ENCODE peak calls at places on chromosomes 1 and 21, in nine cellular contexts. H is DND-41, I is PC-3, W is aorta, U is left ventricle myocardium inferior, D is lung, G is breast epithelium, Z is adrenal gland, O is Peyer's patch. Y is an unnamed sample. For H3K36me3 and H3K4me1, the result is how much of the 10 kb centered on the place peaks cover.

GRCh38 chr1:165619647-165620151 is 11.3 kb upstream of the MGST3 start:
- DNase-seq in W (no peak), Z (no peak), O (no peak), H (no peak), D (no peak), I (no peak), G (no peak), U (no peak), Y (no peak)

GRCh38 chr1:167503626-167504458 is 14.5 kb downstream of the CD247 start:
- DNase-seq in I (no peak), G (no peak), D (no peak), H (no peak), Z (no peak), U (no peak), W (no peak), O (no peak), Y (no peak)

GRCh38 chr1:224329842-224330753 is at the start of gene NVL:
- DNase-seq in W (peak), O (peak), H (peak), Z (peak), D (peak), G (peak), I (peak), U (peak), Y (peak)

GRCh38 chr1:204706838-204707509 is 21.4 kb upstream of the LRRN2 start:
- DNase-seq in G (no peak), U (no peak), H (no peak), Z (no peak), O (no peak), D (no peak), W (no peak), I (no peak), Y (no peak)

GRCh38 chr1:31623365-31623764 is 5.9 kb downstream of the HCRTR1 start:
- DNase-seq in G (no peak), W (no peak), O (no peak), Z (peak), I (no peak), U (no peak), D (no peak), H (no peak), Y (no peak)

GRCh38 chr1:42845193-42845592 is 1.2 kb upstream of the ZNF691 start:
- DNase-seq in I (no peak), U (no peak), D (no peak), G (no peak), O (no peak), Z (no peak), W (no peak), H (no peak), Y (no peak)

GRCh38 chr21:14690886-14691285 is 144.8 kb upstream of the SAMSN1 start:
- DNase-seq in H (no peak), D (no peak), I (peak), G (no peak), O (no peak), U (no peak), Z (no peak), W (no peak), Y (no peak)

GRCh38 chr1:84884671-84885389 is 8.2 kb downstream of the LPAR3 start:
- DNase-seq in I (peak), U (no peak), G (no peak), O (no peak), W (no peak), D (no peak), H (no peak), Z (no peak), Y (no peak)

GRCh38 chr1:8671313-8671917 is 146.0 kb downstream of the RERE start:
- DNase-seq in O (no peak), H (no peak), Z (peak), G (no peak), U (no peak), W (no peak), D (no peak), I (peak), Y (no peak)

GRCh38 chr1:94713472-94714141 is 106.5 kb upstream of the SLC44A3 start:
- DNase-seq in I (peak), H (no peak), W (peak), D (peak), Z (peak), U (peak), O (peak), G (peak), Y (peak)

GRCh38 chr1:220113136-220113695 is 19.3 kb downstream of the IARS2 start:
- DNase-seq in W (no peak), Z (no peak), D (no peak), U (no peak), I (peak), O (no peak), H (no peak), G (no peak), Y (no peak)

GRCh38 chr1:109307363-109308021 is 681 bp upstream of the MYBPHL start:
- DNase-seq in U (peak), W (no peak), Z (peak), I (no peak), O (peak), D (peak), H (no peak), G (no peak), Y (no peak)

GRCh38 chr1:29259802-29260441 is 23.6 kb downstream of the PTPRU start:
- DNase-seq in Z (peak), O (peak), U (peak), H (peak), G (no peak), W (no peak), D (no peak), I (no peak), Y (peak)

GRCh38 chr1:209929751-209930150 is 8.3 kb upstream of the SYT14 start:
- DNase-seq in G (no peak), Z (no peak), H (no peak), D (no peak), W (no peak), O (no peak), U (no peak), I (no peak), Y (no peak)

GRCh38 chr21:29812947-29813346 is 126.8 kb downstream of the GRIK1 start:
- DNase-seq in I (no peak), G (no peak), Z (no peak), O (no peak), W (no peak), U (no peak), D (no peak), H (no peak), Y (no peak)

GRCh38 chr1:14599787-14600186 is 1.3 kb downstream of the KAZN start:
- DNase-seq in H (peak), O (no peak), Z (no peak), I (no peak), G (no peak), D (no peak), W (no peak), U (no peak), Y (no peak)

GRCh38 chr1:92804721-92805169 is 19.8 kb upstream of the EVI5 start:
- DNase-seq in G (no peak), W (peak), D (peak), U (peak), H (no peak), I (peak), Z (peak), O (peak), Y (peak)

GRCh38 chr1:68361511-68361910 is 88.2 kb downstream of the RPE65 start:
- DNase-seq in W (no peak), O (no peak), D (no peak), G (no peak), U (no peak), H (no peak), Z (no peak), I (no peak), Y (no peak)

GRCh38 chr1:115293006-115293405 is 45.0 kb downstream of the NGF start:
- DNase-seq in Z (no peak), I (no peak), D (no peak), H (no peak), G (no peak), U (no peak), O (no peak), W (no peak), Y (no peak)

GRCh38 chr1:18234790-18235242 is 127.2 kb downstream of the IGSF21 start:
- DNase-seq in H (peak), Z (peak), O (no peak), W (no peak), D (no peak), G (no peak), U (no peak), I (peak), Y (no peak)

GRCh38 chr1:32223683-32224082 is 1.5 kb downstream of the EIF3I start:
- DNase-seq in I (no peak), G (no peak), H (no peak), Z (no peak), D (no peak), O (no peak), U (no peak), W (no peak), Y (no peak)

GRCh38 chr1:27643626-27644368 is 8.8 kb upstream of the FGR start:
- DNase-seq in I (peak), D (no peak), Z (peak), G (no peak), W (peak), O (no peak), U (peak), H (peak), Y (peak)

GRCh38 chr21:41066086-41066938 is 101.6 kb upstream of the BACE2 start:
- DNase-seq in O (no peak), D (no peak), W (no peak), H (no peak), Z (no peak), G (no peak), I (no peak), U (peak), Y (no peak)

GRCh38 chr21:34511787-34512451 is at the start of gene KCNE1:
- DNase-seq in I (no peak), G (no peak), W (peak), D (peak), H (no peak), Z (peak), U (no peak), O (no peak), Y (peak)

GRCh38 chr1:167983797-167984196 is 46.9 kb upstream of the MPC2 start:
- DNase-seq in I (no peak), W (no peak), Z (no peak), U (no peak), G (no peak), D (no peak), H (no peak), O (no peak), Y (no peak)

GRCh38 chr1:3352084-3352951 is 102.1 kb upstream of the ARHGEF16 start:
- DNase-seq in W (peak), Z (peak), H (no peak), G (no peak), I (peak), D (no peak), O (no peak), U (no peak), Y (peak)

GRCh38 chr1:202811296-202812175 is 782 bp downstream of the PCAT6 start:
- DNase-seq in I (no peak), G (peak), W (peak), Z (peak), H (no peak), O (no peak), U (peak), D (no peak), Y (no peak)

DNA sequence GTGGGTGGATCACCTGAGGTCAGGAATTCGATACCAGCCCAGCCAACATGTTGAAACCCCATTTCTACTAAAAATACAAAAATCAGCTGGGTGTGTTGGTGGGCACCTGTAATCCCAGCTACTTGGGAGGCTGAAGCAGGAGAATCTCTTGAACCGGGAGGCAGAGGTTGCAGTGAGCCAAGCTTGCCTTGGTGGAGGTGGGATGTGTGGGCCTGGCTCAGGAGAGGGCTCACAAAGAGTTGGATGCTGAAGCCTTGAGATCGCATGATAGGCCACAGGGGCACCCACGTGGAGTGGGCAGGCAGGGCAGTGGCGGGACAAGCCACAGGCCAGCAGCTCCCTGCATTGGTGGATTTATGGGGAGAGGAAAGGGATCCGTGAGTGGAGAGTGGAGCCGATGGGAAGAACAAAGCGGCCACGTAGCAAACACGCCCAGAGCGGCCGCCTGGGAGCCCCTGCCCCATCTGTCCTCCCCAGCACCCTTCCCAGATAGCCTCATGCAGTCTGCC is 4.4 kb downstream of the THAP3 start:
- DNase-seq in D (no peak), W (no peak), U (no peak), G (no peak), H (no peak), Z (no peak), O (no peak), I (no peak), Y (no peak)
- H3K36me3 ChIP-seq in D (under half), W (under half), U (half or more), G (under half), H (half or more), Z (under half), O (under half), I (under half), Y (under half)

GRCh38 chr1:100342391-100342790 is 9.9 kb upstream of the CDC14A start:
- DNase-seq in D (no peak), Z (no peak), U (no peak), I (no peak), H (no peak), W (no peak), O (no peak), G (no peak), Y (no peak)

GRCh38 chr1:100344774-100345173 is 7.5 kb upstream of the CDC14A start:
- DNase-seq in U (no peak), H (no peak), W (no peak), D (no peak), I (no peak), G (no peak), Z (no peak), O (no peak), Y (no peak)

GRCh38 chr1:100346387-100346786 is 5.9 kb upstream of the CDC14A start:
- DNase-seq in G (no peak), O (no peak), H (no peak), Z (no peak), D (no peak), W (no peak), U (no peak), I (no peak), Y (no peak)

GRCh38 chr1:100343897-100344296 is 8.4 kb upstream of the CDC14A start:
- DNase-seq in H (no peak), G (no peak), W (no peak), Z (no peak), D (no peak), U (no peak), I (no peak), O (no peak), Y (no peak)

GRCh38 chr1:100340494-100340893 is 11.8 kb upstream of the CDC14A start:
- DNase-seq in U (no peak), H (no peak), D (no peak), I (no peak), G (no peak), W (no peak), O (no peak), Z (no peak), Y (no peak)
- H3K4me1 ChIP-seq in U (under half), H (under half), D (under half), I (under half), G (under half), W (under half), O (under half), Z (under half), Y (under half)

GRCh38 chr1:228241259-228241658 is 33.4 kb downstream of the OBSCN start:
- DNase-seq in Z (no peak), H (no peak), W (no peak), D (no peak), U (no peak), O (no peak), G (no peak), I (no peak), Y (no peak)
- H3K36me3 ChIP-seq in Z (under half), H (half or more), W (under half), D (under half), U (half or more), O (under half), G (under half), I (half or more), Y (half or more)

GRCh38 chr21:38439957-38440356 is 58.3 kb downstream of the ERG start:
- DNase-seq in D (no peak), W (no peak), Z (no peak), O (no peak), I (no peak), H (no peak), G (no peak), U (no peak), Y (no peak)
- H3K4me1 ChIP-seq in D (under half), W (under half), Z (under half), O (under half), I (under half), H (under half), G (under half), U (half or more), Y (under half)

GRCh38 chr1:205792481-205792881 is 17.2 kb upstream of the RAB29 start:
- DNase-seq in W (no peak), Z (no peak), G (no peak), H (no peak), D (no peak), I (no peak), O (no peak), U (no peak), Y (no peak)
- H3K36me3 ChIP-seq in W (under half), Z (under half), G (under half), H (half or more), D (under half), I (under half), O (under half), U (half or more), Y (half or more)

Y was measured in right atrium auricular region.